ENCODE peak calls at places on chromosomes 7 and 10, in ten cellular contexts. H is NCI-H345; W is stimulated activated naive CD4-positive, alpha-beta T cell; Y is ELR; A is left lobe of liver; M is Daoy; F is upper lobe of right lung; O is NCI-H1092; B is stimulated activated CD8-positive, alpha-beta memory T cell treated with anti-CD3 and anti-CD28 coated beads, Interleukin-7, amount 100 ng/mL, for 1 hour; Q is AG09319. E is an unnamed sample.

GRCh38 chr10:5575482-5576153 is 50.9 kb downstream of the CALML3 start:
- DNase-seq in Q (no peak), W (no peak), Y (peak), O (no peak), F (peak), B (no peak), A (no peak), H (no peak), M (peak), E (no peak)

GRCh38 chr10:19195698-19196097 is 147.1 kb downstream of the MALRD1 start:
- DNase-seq in B (no peak), W (no peak), H (no peak), Q (no peak), Y (no peak), M (no peak), A (no peak), O (no peak), F (no peak), E (no peak)

GRCh38 chr7:99369767-99370353 is 4.7 kb upstream of the ARPC1B start:
- DNase-seq in W (no peak), F (no peak), B (no peak), A (no peak), O (no peak), M (peak), Q (no peak), H (no peak), Y (no peak), E (no peak)

GRCh38 chr10:88557659-88558058 is 25.5 kb downstream of the RNLS start:
- DNase-seq in F (no peak), M (peak), H (no peak), A (no peak), Y (peak), W (no peak), Q (no peak), B (no peak), O (no peak), E (no peak)

GRCh38 chr10:75707080-75707840 is 275.8 kb downstream of the LRMDA start:
- DNase-seq in F (no peak), M (no peak), O (no peak), W (no peak), A (no peak), Y (no peak), H (no peak), B (no peak), Q (no peak), E (no peak)

GRCh38 chr7:83005410-83005809 is 157.3 kb downstream of the PCLO start:
- DNase-seq in B (no peak), Q (no peak), Y (peak), A (no peak), H (no peak), M (no peak), O (no peak), W (no peak), F (no peak), E (no peak)

GRCh38 chr7:157830331-157830730 is 493.5 kb downstream of the DNAJB6 start:
- DNase-seq in B (no peak), F (peak), O (peak), W (no peak), H (peak), A (no peak), Y (no peak), Q (no peak), M (no peak), E (no peak)

GRCh38 chr10:102009801-102010425 is 46.1 kb downstream of the ARMH3 start:
- DNase-seq in H (peak), A (no peak), O (peak), M (peak), W (peak), B (no peak), Y (peak), F (no peak), Q (peak), E (no peak)

GRCh38 chr7:49324707-49325106 is 400.4 kb downstream of the CDC14C start:
- DNase-seq in Q (no peak), H (peak), B (no peak), M (peak), F (no peak), A (no peak), Y (no peak), W (no peak), O (no peak), E (no peak)

GRCh38 chr7:37973915-37974314 is 53.5 kb downstream of the EPDR1 start:
- DNase-seq in B (no peak), O (no peak), Q (no peak), Y (no peak), H (no peak), W (no peak), M (peak), F (no peak), A (no peak), E (no peak)

GRCh38 chr7:142866361-142867096 is 11.7 kb downstream of the EPHB6 start:
- DNase-seq in O (no peak), F (no peak), M (peak), W (no peak), Y (peak), H (peak), B (no peak), Q (no peak), A (peak), E (peak)

GRCh38 chr7:41709621-41710020 is 6.7 kb upstream of the INHBA start:
- DNase-seq in F (no peak), H (no peak), Q (no peak), O (no peak), W (no peak), Y (peak), M (peak), B (no peak), A (no peak), E (no peak)

GRCh38 chr10:7956508-7956907 is 98.0 kb upstream of the GATA3 start:
- DNase-seq in Q (peak), H (no peak), Y (peak), B (no peak), F (no peak), A (no peak), O (no peak), W (no peak), M (peak), E (no peak)

GRCh38 chr10:114151486-114151885 is 22.5 kb downstream of the CCDC186 start:
- DNase-seq in Y (peak), H (no peak), O (no peak), B (no peak), W (no peak), A (no peak), M (peak), F (no peak), Q (peak), E (no peak)

GRCh38 chr10:132606536-132607316 is 69.1 kb downstream of the INPP5A start:
- DNase-seq in Y (no peak), B (no peak), F (no peak), H (no peak), O (no peak), M (no peak), W (no peak), A (peak), Q (no peak), E (no peak)

GRCh38 chr7:104982773-104983619 is 31.0 kb upstream of the KMT2E start:
- DNase-seq in Q (no peak), W (no peak), Y (no peak), M (no peak), B (no peak), F (no peak), H (peak), A (no peak), O (no peak), E (no peak)

GRCh38 chr7:30202671-30203070 is 67.9 kb downstream of the MTURN start:
- DNase-seq in M (no peak), W (no peak), Q (no peak), O (no peak), B (no peak), A (no peak), F (no peak), H (no peak), Y (no peak), E (no peak)

GRCh38 chr10:95500649-95501048 is 60.5 kb downstream of the SORBS1 start:
- DNase-seq in W (no peak), A (no peak), F (no peak), Y (no peak), O (no peak), B (no peak), H (peak), Q (no peak), M (no peak), E (no peak)

GRCh38 chr7:39240864-39241263 is 263.2 kb downstream of the POU6F2 start:
- DNase-seq in Y (no peak), M (peak), B (no peak), Q (no peak), W (no peak), O (no peak), F (no peak), H (no peak), A (no peak), E (no peak)

GRCh38 chr7:25319707-25320106 is 91.4 kb upstream of the NPVF start:
- DNase-seq in Q (no peak), M (no peak), O (no peak), Y (no peak), F (no peak), W (no peak), B (no peak), H (no peak), A (no peak), E (no peak)

GRCh38 chr10:119090968-119091367 is 10.4 kb upstream of the EIF3A start:
- DNase-seq in A (no peak), W (peak), O (no peak), Y (peak), M (peak), B (no peak), Q (peak), H (no peak), F (no peak), E (no peak)

GRCh38 chr7:123366991-123367390 is 167.2 kb upstream of the SLC13A1 start:
- DNase-seq in A (no peak), B (no peak), Y (no peak), F (no peak), Q (no peak), W (no peak), H (peak), O (peak), M (no peak), E (no peak)

GRCh38 chr10:84603971-84604370 is 275.6 kb downstream of the CCSER2 start:
- DNase-seq in M (no peak), W (no peak), A (no peak), B (no peak), O (no peak), Y (no peak), H (no peak), F (no peak), Q (no peak), E (no peak)